ENCODE peak calls at places on chromosomes 11 and 22, in four cellular contexts. One of them, this sample, is unnamed.

GRCh38 chr11:129237880-129238638 is 45.9 kb upstream of the ARHGAP32 start:
- DNase-seq in H1: no peak
- DNase-seq in GM12878: no peak
- DNase-seq in K562: no peak
- DNase-seq in this sample: no peak

GRCh38 chr11:111977141-111978027 is 40.2 kb downstream of the DIXDC1 start:
- DNase-seq in H1: no peak
- DNase-seq in K562: no peak
- DNase-seq in GM12878: no peak
- DNase-seq in this sample: peak; percentile 90

GRCh38 chr11:123194308-123195181 is 503 bp downstream of the CLMP start:
- DNase-seq in H1: no peak
- DNase-seq in GM12878: no peak
- DNase-seq in K562: no peak
- DNase-seq in this sample: peak; percentile 86

GRCh38 chr22:38967451-38968450 is 10.3 kb downstream of the APOBEC3A start:
- DNase-seq in GM12878: no peak
- DNase-seq in H1: no peak
- DNase-seq in K562: peak; percentile 37
- DNase-seq in this sample: no peak

GRCh38 chr11:12109591-12110196 is 696 bp upstream of the MICAL2 start:
- DNase-seq in H1: no peak
- DNase-seq in GM12878: no peak
- DNase-seq in K562: peak; percentile 58
- DNase-seq in this sample: no peak

GRCh38 chr11:102990145-102990544 is 34.6 kb upstream of the MMP13 start:
- DNase-seq in GM12878: no peak
- DNase-seq in K562: no peak
- DNase-seq in H1: no peak
- DNase-seq in this sample: no peak

GRCh38 chr22:45009881-45010531 is at the start of gene PHF21B:
- DNase-seq in K562: peak; percentile 13
- DNase-seq in H1: no peak
- DNase-seq in GM12878: no peak
- DNase-seq in this sample: peak; percentile 97

GRCh38 chr11:6926208-6927029 is at the start of gene ZNF215:
- DNase-seq in H1: peak; percentile 71
- DNase-seq in GM12878: no peak
- DNase-seq in K562: peak; percentile 96
- DNase-seq in this sample: peak; percentile 17

GRCh38 chr11:19739872-19740271 is 27.2 kb downstream of the NAV2 start:
- DNase-seq in H1: no peak
- DNase-seq in K562: peak; percentile 5
- DNase-seq in GM12878: no peak
- DNase-seq in this sample: no peak

GRCh38 chr11:78030429-78031325 is 7.6 kb upstream of the KCTD14 start:
- DNase-seq in H1: no peak
- DNase-seq in K562: no peak
- DNase-seq in GM12878: no peak
- DNase-seq in this sample: peak; percentile 91

GRCh38 chr22:17754233-17754925 is 19.9 kb downstream of the BID start:
- DNase-seq in GM12878: no peak
- DNase-seq in H1: no peak
- DNase-seq in K562: no peak
- DNase-seq in this sample: no peak

GRCh38 chr11:90288207-90288821 is 65.5 kb upstream of the CHORDC1 start:
- DNase-seq in K562: peak; percentile 19
- DNase-seq in H1: no peak
- DNase-seq in GM12878: no peak
- DNase-seq in this sample: peak; percentile 47

GRCh38 chr11:114209904-114210303 is 86.3 kb upstream of the NNMT start:
- DNase-seq in GM12878: no peak
- DNase-seq in K562: no peak
- DNase-seq in H1: no peak
- DNase-seq in this sample: no peak

GRCh38 chr22:20549232-20549841 is 41.9 kb downstream of the MED15 start:
- DNase-seq in H1: no peak
- DNase-seq in GM12878: no peak
- DNase-seq in K562: peak; percentile 49
- DNase-seq in this sample: no peak

GRCh38 chr11:133038850-133039249 is 493.5 kb downstream of the OPCML start:
- DNase-seq in H1: no peak
- DNase-seq in K562: no peak
- DNase-seq in GM12878: no peak
- DNase-seq in this sample: no peak

GRCh38 chr11:17423533-17424310 is 35.3 kb upstream of the KCNJ11 start:
- DNase-seq in K562: no peak
- DNase-seq in H1: no peak
- DNase-seq in GM12878: no peak
- DNase-seq in this sample: no peak

GRCh38 chr22:18116634-18117033 is 6.0 kb downstream of the TUBA8 start:
- DNase-seq in K562: no peak
- DNase-seq in H1: no peak
- DNase-seq in GM12878: no peak
- DNase-seq in this sample: no peak

GRCh38 chr11:113840932-113841664 is 34.3 kb downstream of the USP28 start:
- DNase-seq in K562: no peak
- DNase-seq in GM12878: no peak
- DNase-seq in H1: no peak
- DNase-seq in this sample: no peak

GRCh38 chr22:24071686-24072085 is 60.6 kb downstream of the CABIN1 start:
- DNase-seq in GM12878: no peak
- DNase-seq in K562: no peak
- DNase-seq in H1: no peak
- DNase-seq in this sample: no peak

GRCh38 chr11:44927174-44927661 is 23.5 kb downstream of the TP53I11 start:
- DNase-seq in H1: peak; percentile 70
- DNase-seq in K562: peak; percentile 78
- DNase-seq in GM12878: no peak
- DNase-seq in this sample: peak; percentile 82

GRCh38 chr11:48022445-48022844 is 42.1 kb downstream of the PTPRJ start:
- DNase-seq in K562: no peak
- DNase-seq in H1: no peak
- DNase-seq in GM12878: no peak
- DNase-seq in this sample: no peak

GRCh38 chr22:24289781-24290181 is 19.1 kb downstream of the SPECC1L start:
- DNase-seq in GM12878: no peak
- DNase-seq in K562: peak; percentile 58
- DNase-seq in H1: no peak
- DNase-seq in this sample: no peak

GRCh38 chr11:13941790-13942189 is 20.7 kb upstream of the SPON1 start:
- DNase-seq in K562: no peak
- DNase-seq in H1: no peak
- DNase-seq in GM12878: no peak
- DNase-seq in this sample: no peak

GRCh38 chr22:27541831-27542230 is 259.7 kb downstream of the MN1 start:
- DNase-seq in K562: no peak
- DNase-seq in GM12878: no peak
- DNase-seq in H1: no peak
- DNase-seq in this sample: no peak

GRCh38 chr22:45154383-45154782 is 9.3 kb upstream of the NUP50 start:
- DNase-seq in H1: no peak
- DNase-seq in K562: no peak
- DNase-seq in GM12878: no peak
- DNase-seq in this sample: no peak

GRCh38 chr11:30586251-30587144 is at the start of gene MPPED2:
- DNase-seq in GM12878: no peak
- DNase-seq in H1: no peak
- DNase-seq in K562: peak; percentile 2
- DNase-seq in this sample: peak; percentile 91

GRCh38 chr11:126175261-126175885 is 36.1 kb downstream of the RPUSD4 start:
- DNase-seq in GM12878: no peak
- DNase-seq in K562: no peak
- DNase-seq in H1: no peak
- DNase-seq in this sample: no peak

GRCh38 chr11:34654491-34655334 is 33.8 kb downstream of the EHF start:
- DNase-seq in K562: peak; percentile 20
- DNase-seq in GM12878: no peak
- DNase-seq in H1: no peak
- DNase-seq in this sample: no peak

GRCh38 chr11:23284626-23285025 is 424.4 kb upstream of the CCDC179 start:
- DNase-seq in K562: no peak
- DNase-seq in GM12878: no peak
- DNase-seq in H1: no peak
- DNase-seq in this sample: no peak

GRCh38 chr11:111479666-111480065 is 32.5 kb downstream of the BTG4 start:
- DNase-seq in GM12878: no peak
- DNase-seq in K562: no peak
- DNase-seq in H1: no peak
- DNase-seq in this sample: no peak

GRCh38 chr11:134863294-134863693 is 451.3 kb upstream of the B3GAT1 start:
- DNase-seq in GM12878: no peak
- DNase-seq in H1: no peak
- DNase-seq in K562: no peak
- DNase-seq in this sample: no peak

GRCh38 chr22:18056161-18056666 is 21.6 kb upstream of the PEX26 start:
- DNase-seq in K562: peak; percentile 45
- DNase-seq in H1: no peak
- DNase-seq in GM12878: no peak
- DNase-seq in this sample: peak; percentile 81

GRCh38 chr11:71998649-71999310 is at the start of gene IL18BP:
- DNase-seq in H1: no peak
- DNase-seq in GM12878: peak; percentile 44
- DNase-seq in K562: no peak
- DNase-seq in this sample: no peak
- TF ChIP-seq NRF1 in H1: no peak
- TF ChIP-seq NRF1 in GM12878: no peak
- TF ChIP-seq NRF1 in K562: no peak
- TF ChIP-seq NRF1 in this sample: no peak

GRCh38 chr11:64320556-64320955 is 2.6 kb downstream of the PRDX5 start:
- DNase-seq in K562: no peak
- DNase-seq in GM12878: no peak
- DNase-seq in H1: no peak
- DNase-seq in this sample: no peak

GRCh38 chr11:64317325-64317960 is at the start of gene TRMT112:
- DNase-seq in H1: peak; percentile 97
- DNase-seq in GM12878: peak; percentile 96
- DNase-seq in K562: peak; percentile 99
- DNase-seq in this sample: peak; percentile 91

GRCh38 chr11:64317961-64318693 is at the start of gene PRDX5:
- DNase-seq in H1: no peak
- DNase-seq in GM12878: peak; percentile 92
- DNase-seq in K562: peak; percentile 97
- DNase-seq in this sample: peak; percentile 97

GRCh38 chr11:64319421-64319761 is 1.5 kb downstream of the PRDX5 start:
- DNase-seq in GM12878: no peak
- DNase-seq in H1: no peak
- DNase-seq in K562: no peak
- DNase-seq in this sample: no peak

GRCh38 chr11:64318694-64319420 is 936 bp downstream of the PRDX5 start:
- DNase-seq in K562: peak; percentile 59
- DNase-seq in GM12878: no peak
- DNase-seq in H1: no peak
- DNase-seq in this sample: no peak
- TF ChIP-seq NRF1 in K562: no peak
- TF ChIP-seq NRF1 in GM12878: no peak
- TF ChIP-seq NRF1 in H1: no peak
- TF ChIP-seq NRF1 in this sample: no peak

GRCh38 chr22:41847300-41847699 is 14.4 kb downstream of the SREBF2 start:
- DNase-seq in H1: no peak
- DNase-seq in GM12878: no peak
- DNase-seq in K562: no peak
- DNase-seq in this sample: no peak

GRCh38 chr22:41846268-41847002 is 13.5 kb downstream of the SREBF2 start:
- DNase-seq in K562: no peak
- DNase-seq in H1: no peak
- DNase-seq in GM12878: no peak
- DNase-seq in this sample: no peak

GRCh38 chr22:41845380-41846267 is 12.7 kb downstream of the SREBF2 start:
- DNase-seq in H1: no peak
- DNase-seq in GM12878: no peak
- DNase-seq in K562: peak; percentile 88
- DNase-seq in this sample: no peak

GRCh38 chr22:41844513-41844912 is 11.6 kb downstream of the SREBF2 start:
- DNase-seq in K562: peak; percentile 24
- DNase-seq in H1: no peak
- DNase-seq in GM12878: no peak
- DNase-seq in this sample: no peak

DNA sequence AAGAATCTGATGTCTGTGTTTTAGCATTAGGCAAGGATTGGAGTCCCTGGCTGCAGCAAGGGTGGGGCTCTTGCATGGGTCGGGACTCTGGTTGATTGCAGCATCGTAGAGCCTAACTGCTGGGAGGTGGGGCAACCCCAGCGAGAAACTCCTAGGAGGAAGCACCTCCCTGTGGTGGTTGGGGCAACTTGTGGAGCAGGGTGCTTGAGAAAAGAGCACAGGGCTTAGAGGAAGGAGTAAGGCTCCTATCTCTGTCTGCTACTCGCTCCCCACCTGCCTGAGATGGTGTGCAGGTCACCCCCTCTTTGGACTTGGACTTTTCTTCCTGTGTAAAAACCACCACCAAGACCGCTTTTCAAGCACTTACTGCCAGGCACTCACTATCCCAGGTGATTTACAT is 15.6 kb downstream of the SREBF2 start:
- DNase-seq in K562: peak; percentile 53
- DNase-seq in GM12878: no peak
- DNase-seq in H1: no peak
- DNase-seq in this sample: no peak
- TF ChIP-seq NRF1 in K562: no peak
- TF ChIP-seq NRF1 in GM12878: no peak
- TF ChIP-seq NRF1 in H1: no peak
- TF ChIP-seq NRF1 in this sample: no peak

DNA sequence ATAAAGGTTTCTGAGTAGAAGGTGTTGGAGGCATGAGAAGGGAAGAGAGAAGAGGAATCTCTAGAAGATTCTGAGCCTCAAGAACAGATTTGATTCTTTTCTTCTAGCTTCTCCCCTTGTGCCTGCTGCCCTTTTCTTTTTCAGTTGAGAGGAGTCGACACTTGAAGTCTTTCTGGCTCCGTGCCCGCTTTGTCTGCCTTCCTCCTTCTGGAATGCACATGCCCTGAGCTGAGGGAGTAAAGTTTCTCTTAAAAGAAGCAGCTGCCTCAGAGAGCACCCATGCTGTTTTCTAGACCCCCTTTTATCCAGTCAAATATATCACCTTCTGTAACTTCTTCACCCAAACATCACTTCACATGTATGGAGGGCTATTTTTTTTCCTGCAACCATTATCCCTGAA is 13.7 kb downstream of the C11orf97 start:
- DNase-seq in GM12878: no peak
- DNase-seq in K562: peak; percentile 52
- DNase-seq in H1: no peak
- DNase-seq in this sample: no peak
- TF ChIP-seq NRF1 in GM12878: no peak
- TF ChIP-seq NRF1 in K562: no peak
- TF ChIP-seq NRF1 in H1: no peak
- TF ChIP-seq NRF1 in this sample: no peak

GRCh38 chr11:96123301-96123700 is 199.4 kb upstream of the MTMR2 start:
- DNase-seq in K562: no peak
- DNase-seq in GM12878: no peak
- DNase-seq in H1: no peak
- DNase-seq in this sample: no peak
- TF ChIP-seq NRF1 in K562: no peak
- TF ChIP-seq NRF1 in GM12878: no peak
- TF ChIP-seq NRF1 in H1: no peak
- TF ChIP-seq NRF1 in this sample: no peak

GRCh38 chr22:35743466-35743865 is 25.8 kb downstream of the APOL5 start:
- DNase-seq in H1: no peak
- DNase-seq in GM12878: no peak
- DNase-seq in K562: no peak
- DNase-seq in this sample: no peak
- TF ChIP-seq NRF1 in H1: no peak
- TF ChIP-seq NRF1 in GM12878: no peak
- TF ChIP-seq NRF1 in K562: no peak
- TF ChIP-seq NRF1 in this sample: no peak